ENCODE peak calls at places on chromosomes 16 and 17, in six cellular contexts. One of them, this sample, is unnamed.

GRCh38 chr17:68184141-68184571 is 63.7 kb upstream of the AMZ2 start:
- DNase-seq in RCC 7860: no peak
- DNase-seq in A673: no peak
- DNase-seq in myocyte: no peak
- DNase-seq in NCI-H2029: no peak
- DNase-seq in tibial artery: no peak
- DNase-seq in this sample: no peak

GRCh38 chr17:77398274-77398673 is 257.5 kb downstream of the SEC14L1 start:
- DNase-seq in RCC 7860: no peak
- DNase-seq in A673: no peak
- DNase-seq in myocyte: no peak
- DNase-seq in NCI-H2029: no peak
- DNase-seq in tibial artery: no peak
- DNase-seq in this sample: no peak

GRCh38 chr16:77273-77806 is 685 bp upstream of the MPG start:
- DNase-seq in RCC 7860: no peak
- DNase-seq in A673: peak; percentile 47
- DNase-seq in myocyte: peak; percentile 42
- DNase-seq in NCI-H2029: peak; percentile 19
- DNase-seq in tibial artery: no peak
- DNase-seq in this sample: peak; percentile 67

GRCh38 chr16:56470232-56470631 is 18.9 kb downstream of the OGFOD1 start:
- DNase-seq in RCC 7860: no peak
- DNase-seq in A673: no peak
- DNase-seq in myocyte: no peak
- DNase-seq in NCI-H2029: no peak
- DNase-seq in tibial artery: no peak
- DNase-seq in this sample: no peak

GRCh38 chr17:71402661-71403141 is 718.1 kb upstream of the SOX9 start:
- DNase-seq in RCC 7860: no peak
- DNase-seq in A673: no peak
- DNase-seq in myocyte: no peak
- DNase-seq in NCI-H2029: peak; percentile 5
- DNase-seq in tibial artery: no peak
- DNase-seq in this sample: no peak

GRCh38 chr16:24609417-24609739 is 70.0 kb downstream of the RBBP6 start:
- DNase-seq in RCC 7860: no peak
- DNase-seq in A673: no peak
- DNase-seq in myocyte: no peak
- DNase-seq in NCI-H2029: no peak
- DNase-seq in tibial artery: no peak
- DNase-seq in this sample: no peak

GRCh38 chr16:54545890-54546476 is 259.4 kb upstream of the IRX3 start:
- DNase-seq in RCC 7860: no peak
- DNase-seq in A673: peak; percentile 40
- DNase-seq in myocyte: no peak
- DNase-seq in NCI-H2029: no peak
- DNase-seq in tibial artery: no peak
- DNase-seq in this sample: no peak

GRCh38 chr16:51994597-51994996 is 552.3 kb downstream of the TOX3 start:
- DNase-seq in RCC 7860: peak; percentile 68
- DNase-seq in A673: peak; percentile 74
- DNase-seq in myocyte: peak; percentile 18
- DNase-seq in NCI-H2029: peak; percentile 92
- DNase-seq in tibial artery: no peak
- DNase-seq in this sample: no peak

GRCh38 chr16:3999479-3999868 is 116.8 kb downstream of the ADCY9 start:
- DNase-seq in RCC 7860: no peak
- DNase-seq in A673: peak; percentile 95
- DNase-seq in myocyte: peak; percentile 82
- DNase-seq in NCI-H2029: no peak
- DNase-seq in tibial artery: peak; percentile 45
- DNase-seq in this sample: peak; percentile 60

GRCh38 chr16:12535535-12536411 is 267.9 kb downstream of the CPPED1 start:
- DNase-seq in RCC 7860: no peak
- DNase-seq in A673: no peak
- DNase-seq in myocyte: peak; percentile 41
- DNase-seq in NCI-H2029: no peak
- DNase-seq in tibial artery: no peak
- DNase-seq in this sample: no peak

GRCh38 chr16:85615014-85615851 is 2.1 kb downstream of the GSE1 start:
- DNase-seq in RCC 7860: peak; percentile 67
- DNase-seq in A673: peak; percentile 69
- DNase-seq in myocyte: no peak
- DNase-seq in NCI-H2029: no peak
- DNase-seq in tibial artery: peak; percentile 43
- DNase-seq in this sample: peak; percentile 56

GRCh38 chr16:70740919-70741778 is 55.3 kb upstream of the MTSS2 start:
- DNase-seq in RCC 7860: peak; percentile 74
- DNase-seq in A673: no peak
- DNase-seq in myocyte: peak; percentile 79
- DNase-seq in NCI-H2029: no peak
- DNase-seq in tibial artery: no peak
- DNase-seq in this sample: no peak

GRCh38 chr16:30846649-30847402 is 47.1 kb downstream of the BCL7C start:
- DNase-seq in RCC 7860: no peak
- DNase-seq in A673: no peak
- DNase-seq in myocyte: peak; percentile 88
- DNase-seq in NCI-H2029: no peak
- DNase-seq in tibial artery: no peak
- DNase-seq in this sample: no peak

GRCh38 chr16:2767140-2767731 is 9.8 kb downstream of the ELOB start:
- DNase-seq in RCC 7860: no peak
- DNase-seq in A673: no peak
- DNase-seq in myocyte: no peak
- DNase-seq in NCI-H2029: no peak
- DNase-seq in tibial artery: no peak
- DNase-seq in this sample: no peak

GRCh38 chr16:66844342-66845079 is at the start of gene CA7:
- DNase-seq in RCC 7860: no peak
- DNase-seq in A673: no peak
- DNase-seq in myocyte: no peak
- DNase-seq in NCI-H2029: no peak
- DNase-seq in tibial artery: no peak
- DNase-seq in this sample: no peak

GRCh38 chr17:83046759-83047478 is 32.5 kb upstream of the METRNL start:
- DNase-seq in RCC 7860: no peak
- DNase-seq in A673: no peak
- DNase-seq in myocyte: no peak
- DNase-seq in NCI-H2029: no peak
- DNase-seq in tibial artery: no peak
- DNase-seq in this sample: no peak

GRCh38 chr17:933168-934083 is 46.1 kb downstream of the NXN start:
- DNase-seq in RCC 7860: peak; percentile 95
- DNase-seq in A673: peak; percentile 37
- DNase-seq in myocyte: peak; percentile 73
- DNase-seq in NCI-H2029: no peak
- DNase-seq in tibial artery: no peak
- DNase-seq in this sample: no peak

GRCh38 chr16:78206623-78207223 is 107.3 kb downstream of the WWOX start:
- DNase-seq in RCC 7860: no peak
- DNase-seq in A673: no peak
- DNase-seq in myocyte: no peak
- DNase-seq in NCI-H2029: no peak
- DNase-seq in tibial artery: no peak
- DNase-seq in this sample: no peak

GRCh38 chr17:73492125-73492801 is 152.0 kb downstream of the SDK2 start:
- DNase-seq in RCC 7860: no peak
- DNase-seq in A673: peak; percentile 36
- DNase-seq in myocyte: no peak
- DNase-seq in NCI-H2029: no peak
- DNase-seq in tibial artery: no peak
- DNase-seq in this sample: no peak

GRCh38 chr17:17420561-17421269 is 56.1 kb upstream of the MED9 start:
- DNase-seq in RCC 7860: no peak
- DNase-seq in A673: no peak
- DNase-seq in myocyte: no peak
- DNase-seq in NCI-H2029: no peak
- DNase-seq in tibial artery: peak; percentile 85
- DNase-seq in this sample: peak; percentile 85

GRCh38 chr17:7213895-7214299 is 5.7 kb downstream of the DLG4 start:
- DNase-seq in RCC 7860: peak; percentile 57
- DNase-seq in A673: peak; percentile 97
- DNase-seq in myocyte: peak; percentile 59
- DNase-seq in NCI-H2029: peak; percentile 74
- DNase-seq in tibial artery: peak; percentile 71
- DNase-seq in this sample: peak; percentile 52

GRCh38 chr17:45261577-45262515 is at the start of gene SPATA32:
- DNase-seq in RCC 7860: no peak
- DNase-seq in A673: peak; percentile 18
- DNase-seq in myocyte: no peak
- DNase-seq in NCI-H2029: peak; percentile 26
- DNase-seq in tibial artery: peak; percentile 60
- DNase-seq in this sample: peak; percentile 68

GRCh38 chr16:2969545-2970521 is 685 bp downstream of the PAQR4 start:
- DNase-seq in RCC 7860: peak; percentile 56
- DNase-seq in A673: peak; percentile 87
- DNase-seq in myocyte: peak; percentile 65
- DNase-seq in NCI-H2029: no peak
- DNase-seq in tibial artery: peak; percentile 38
- DNase-seq in this sample: peak; percentile 59

This sample was measured in left ventricle myocardium inferior.